ENCODE peak calls at places on chromosomes 12 and 14, in seven cellular contexts. One of them, this sample, is unnamed.

GRCh38 chr12:112841891-112842290 is 50.3 kb downstream of the RPH3A start:
- DNase-seq in CD4-positive, CD25-positive, alpha-beta regulatory T cell: no peak
- DNase-seq in left ventricle myocardium inferior: no peak
- DNase-seq in heart left ventricle: no peak
- DNase-seq in ovary: no peak
- DNase-seq in IMR-90: no peak
- DNase-seq in prostate gland: no peak
- DNase-seq in this sample: no peak

GRCh38 chr12:38053113-38053512 is 263.5 kb upstream of the ALG10B start:
- DNase-seq in CD4-positive, CD25-positive, alpha-beta regulatory T cell: no peak
- DNase-seq in ovary: no peak
- DNase-seq in prostate gland: no peak
- DNase-seq in heart left ventricle: no peak
- DNase-seq in left ventricle myocardium inferior: no peak
- DNase-seq in IMR-90: no peak
- DNase-seq in this sample: no peak

GRCh38 chr12:67239061-67239460 is 30.1 kb upstream of the CAND1 start:
- DNase-seq in ovary: no peak
- DNase-seq in heart left ventricle: no peak
- DNase-seq in CD4-positive, CD25-positive, alpha-beta regulatory T cell: no peak
- DNase-seq in prostate gland: no peak
- DNase-seq in IMR-90: peak; percentile 40
- DNase-seq in left ventricle myocardium inferior: no peak
- DNase-seq in this sample: no peak

GRCh38 chr12:2336409-2336829 is 283.6 kb downstream of the CACNA1C start:
- DNase-seq in ovary: no peak
- DNase-seq in prostate gland: no peak
- DNase-seq in IMR-90: peak; percentile 97
- DNase-seq in CD4-positive, CD25-positive, alpha-beta regulatory T cell: no peak
- DNase-seq in heart left ventricle: no peak
- DNase-seq in left ventricle myocardium inferior: no peak
- DNase-seq in this sample: no peak

GRCh38 chr14:85556263-85556662 is 26.3 kb downstream of the FLRT2 start:
- DNase-seq in CD4-positive, CD25-positive, alpha-beta regulatory T cell: no peak
- DNase-seq in left ventricle myocardium inferior: no peak
- DNase-seq in heart left ventricle: no peak
- DNase-seq in ovary: no peak
- DNase-seq in prostate gland: no peak
- DNase-seq in IMR-90: no peak
- DNase-seq in this sample: no peak

GRCh38 chr12:100555722-100556121 is 17.8 kb upstream of the GAS2L3 start:
- DNase-seq in left ventricle myocardium inferior: no peak
- DNase-seq in CD4-positive, CD25-positive, alpha-beta regulatory T cell: no peak
- DNase-seq in prostate gland: no peak
- DNase-seq in heart left ventricle: no peak
- DNase-seq in ovary: no peak
- DNase-seq in IMR-90: peak; percentile 12
- DNase-seq in this sample: no peak

GRCh38 chr14:70692210-70692609 is 50.5 kb downstream of the TTC9 start:
- DNase-seq in CD4-positive, CD25-positive, alpha-beta regulatory T cell: no peak
- DNase-seq in ovary: no peak
- DNase-seq in left ventricle myocardium inferior: peak; percentile 30
- DNase-seq in IMR-90: no peak
- DNase-seq in heart left ventricle: no peak
- DNase-seq in prostate gland: no peak
- DNase-seq in this sample: no peak

GRCh38 chr14:35303149-35303548 is 11.0 kb downstream of the PSMA6 start:
- DNase-seq in prostate gland: no peak
- DNase-seq in left ventricle myocardium inferior: no peak
- DNase-seq in ovary: no peak
- DNase-seq in heart left ventricle: no peak
- DNase-seq in IMR-90: no peak
- DNase-seq in CD4-positive, CD25-positive, alpha-beta regulatory T cell: no peak
- DNase-seq in this sample: no peak

GRCh38 chr12:112005419-112006395 is 7.3 kb downstream of the TMEM116 start:
- DNase-seq in ovary: no peak
- DNase-seq in CD4-positive, CD25-positive, alpha-beta regulatory T cell: no peak
- DNase-seq in heart left ventricle: no peak
- DNase-seq in left ventricle myocardium inferior: no peak
- DNase-seq in IMR-90: peak; percentile 46
- DNase-seq in prostate gland: peak; percentile 36
- DNase-seq in this sample: no peak

GRCh38 chr14:75577090-75577489 is 1.3 kb upstream of the FLVCR2 start:
- DNase-seq in prostate gland: no peak
- DNase-seq in ovary: no peak
- DNase-seq in left ventricle myocardium inferior: no peak
- DNase-seq in CD4-positive, CD25-positive, alpha-beta regulatory T cell: no peak
- DNase-seq in heart left ventricle: no peak
- DNase-seq in IMR-90: no peak
- DNase-seq in this sample: no peak

GRCh38 chr12:26369588-26369987 is 174.2 kb downstream of the SSPN start:
- DNase-seq in left ventricle myocardium inferior: no peak
- DNase-seq in IMR-90: peak; percentile 94
- DNase-seq in ovary: peak; percentile 39
- DNase-seq in prostate gland: no peak
- DNase-seq in heart left ventricle: no peak
- DNase-seq in CD4-positive, CD25-positive, alpha-beta regulatory T cell: no peak
- DNase-seq in this sample: no peak

GRCh38 chr14:28297559-28297958 is 469.0 kb upstream of the FOXG1 start:
- DNase-seq in heart left ventricle: no peak
- DNase-seq in CD4-positive, CD25-positive, alpha-beta regulatory T cell: no peak
- DNase-seq in prostate gland: no peak
- DNase-seq in IMR-90: no peak
- DNase-seq in ovary: no peak
- DNase-seq in left ventricle myocardium inferior: no peak
- DNase-seq in this sample: no peak

GRCh38 chr14:37515761-37516160 is 79.3 kb downstream of the FOXA1 start:
- DNase-seq in left ventricle myocardium inferior: no peak
- DNase-seq in heart left ventricle: no peak
- DNase-seq in CD4-positive, CD25-positive, alpha-beta regulatory T cell: no peak
- DNase-seq in ovary: no peak
- DNase-seq in prostate gland: no peak
- DNase-seq in IMR-90: no peak
- DNase-seq in this sample: no peak

GRCh38 chr14:23568021-23568599 is 519 bp upstream of the AP1G2 start:
- DNase-seq in ovary: no peak
- DNase-seq in heart left ventricle: peak; percentile 5
- DNase-seq in left ventricle myocardium inferior: no peak
- DNase-seq in prostate gland: no peak
- DNase-seq in CD4-positive, CD25-positive, alpha-beta regulatory T cell: no peak
- DNase-seq in IMR-90: no peak
- DNase-seq in this sample: no peak

GRCh38 chr14:85572845-85573244 is 42.9 kb downstream of the FLRT2 start:
- DNase-seq in heart left ventricle: no peak
- DNase-seq in CD4-positive, CD25-positive, alpha-beta regulatory T cell: no peak
- DNase-seq in ovary: no peak
- DNase-seq in IMR-90: peak; percentile 90
- DNase-seq in prostate gland: no peak
- DNase-seq in left ventricle myocardium inferior: no peak
- DNase-seq in this sample: no peak

GRCh38 chr12:54173066-54173726 is 15.6 kb downstream of the SMUG1 start:
- DNase-seq in heart left ventricle: no peak
- DNase-seq in CD4-positive, CD25-positive, alpha-beta regulatory T cell: peak; percentile 9
- DNase-seq in ovary: peak; percentile 46
- DNase-seq in IMR-90: no peak
- DNase-seq in prostate gland: peak; percentile 21
- DNase-seq in left ventricle myocardium inferior: peak; percentile 40
- DNase-seq in this sample: peak; percentile 26

GRCh38 chr14:55373784-55374725 is 37.6 kb downstream of the ATG14 start:
- DNase-seq in prostate gland: no peak
- DNase-seq in left ventricle myocardium inferior: no peak
- DNase-seq in IMR-90: peak; percentile 77
- DNase-seq in heart left ventricle: no peak
- DNase-seq in ovary: no peak
- DNase-seq in CD4-positive, CD25-positive, alpha-beta regulatory T cell: peak; percentile 27
- DNase-seq in this sample: peak; percentile 68

GRCh38 chr12:76859621-76860020 is 19.2 kb downstream of the CSRP2 start:
- DNase-seq in left ventricle myocardium inferior: no peak
- DNase-seq in CD4-positive, CD25-positive, alpha-beta regulatory T cell: no peak
- DNase-seq in ovary: no peak
- DNase-seq in IMR-90: no peak
- DNase-seq in prostate gland: no peak
- DNase-seq in heart left ventricle: no peak
- DNase-seq in this sample: no peak

GRCh38 chr12:26790645-26790994 is 42.4 kb downstream of the ITPR2 start:
- DNase-seq in prostate gland: no peak
- DNase-seq in CD4-positive, CD25-positive, alpha-beta regulatory T cell: no peak
- DNase-seq in heart left ventricle: no peak
- DNase-seq in left ventricle myocardium inferior: no peak
- DNase-seq in ovary: no peak
- DNase-seq in IMR-90: no peak
- DNase-seq in this sample: no peak

GRCh38 chr12:90593596-90594290 is 361.2 kb downstream of the CCER1 start:
- DNase-seq in prostate gland: no peak
- DNase-seq in ovary: no peak
- DNase-seq in left ventricle myocardium inferior: no peak
- DNase-seq in heart left ventricle: no peak
- DNase-seq in IMR-90: peak; percentile 1
- DNase-seq in CD4-positive, CD25-positive, alpha-beta regulatory T cell: no peak
- DNase-seq in this sample: no peak

GRCh38 chr12:57300961-57301584 is 50.1 kb upstream of the STAC3 start:
- DNase-seq in CD4-positive, CD25-positive, alpha-beta regulatory T cell: no peak
- DNase-seq in IMR-90: no peak
- DNase-seq in ovary: no peak
- DNase-seq in heart left ventricle: no peak
- DNase-seq in prostate gland: no peak
- DNase-seq in left ventricle myocardium inferior: no peak
- DNase-seq in this sample: no peak
- H3K36me3 ChIP-seq in CD4-positive, CD25-positive, alpha-beta regulatory T cell: peaks cover 73% of the 10 kb centered on the region
- H3K36me3 ChIP-seq in IMR-90: peaks cover 23% of the 10 kb centered on the region
- H3K36me3 ChIP-seq in ovary: no peaks in the 10 kb centered on the region
- H3K36me3 ChIP-seq in heart left ventricle: peaks cover 83% of the 10 kb centered on the region
- H3K36me3 ChIP-seq in prostate gland: no peaks in the 10 kb centered on the region
- H3K36me3 ChIP-seq in left ventricle myocardium inferior: peaks cover 53% of the 10 kb centered on the region
- H3K36me3 ChIP-seq in this sample: peaks cover 49% of the 10 kb centered on the region

GRCh38 chr12:47718531-47718930 is 6.8 kb downstream of the ENDOU start:
- DNase-seq in heart left ventricle: no peak
- DNase-seq in IMR-90: no peak
- DNase-seq in CD4-positive, CD25-positive, alpha-beta regulatory T cell: no peak
- DNase-seq in ovary: no peak
- DNase-seq in left ventricle myocardium inferior: no peak
- DNase-seq in prostate gland: no peak
- DNase-seq in this sample: no peak
- H3K27ac ChIP-seq in heart left ventricle: peak overlapping the region; percentile 91
- H3K27ac ChIP-seq in IMR-90: no peak overlapping the region
- H3K27ac ChIP-seq in CD4-positive, CD25-positive, alpha-beta regulatory T cell: no peak overlapping the region
- H3K27ac ChIP-seq in ovary: peak overlapping the region; percentile 84
- H3K27ac ChIP-seq in left ventricle myocardium inferior: peak overlapping the region; percentile 95
- H3K27ac ChIP-seq in prostate gland: peak overlapping the region; percentile 73
- H3K27ac ChIP-seq in this sample: no peak overlapping the region

DNA sequence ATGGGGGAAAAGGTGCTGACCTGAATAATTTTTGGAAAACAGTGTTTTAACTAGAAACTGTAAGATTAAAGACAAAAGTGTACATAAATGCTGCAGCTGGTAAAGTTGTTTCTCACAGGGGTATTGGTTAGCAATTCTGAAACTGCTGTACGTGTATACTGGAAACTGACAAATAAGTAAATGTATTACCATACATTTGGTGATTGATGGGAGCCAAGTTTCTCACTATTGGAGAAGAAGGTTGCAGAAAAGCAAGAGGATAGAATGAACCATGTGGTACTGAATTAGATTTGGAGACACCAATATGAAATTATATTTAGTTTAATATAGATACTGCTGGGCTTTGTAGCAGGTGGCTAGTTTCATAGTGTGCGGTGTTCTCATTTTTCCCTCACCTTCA is 19.6 kb upstream of the FBXO33 start:
- DNase-seq in prostate gland: no peak
- DNase-seq in heart left ventricle: no peak
- DNase-seq in ovary: no peak
- DNase-seq in left ventricle myocardium inferior: no peak
- DNase-seq in IMR-90: no peak
- DNase-seq in CD4-positive, CD25-positive, alpha-beta regulatory T cell: no peak
- DNase-seq in this sample: no peak
- H3K4me1 ChIP-seq in prostate gland: no peaks in the 10 kb centered on the region
- H3K4me1 ChIP-seq in heart left ventricle: no peaks in the 10 kb centered on the region
- H3K4me1 ChIP-seq in ovary: no peaks in the 10 kb centered on the region
- H3K4me1 ChIP-seq in left ventricle myocardium inferior: peaks cover 5% of the 10 kb centered on the region
- H3K4me1 ChIP-seq in IMR-90: no peaks in the 10 kb centered on the region
- H3K4me1 ChIP-seq in CD4-positive, CD25-positive, alpha-beta regulatory T cell: no peaks in the 10 kb centered on the region
- H3K4me1 ChIP-seq in this sample: no peaks in the 10 kb centered on the region

GRCh38 chr12:109572506-109572845 is 828 bp downstream of the MMAB start:
- DNase-seq in left ventricle myocardium inferior: no peak
- DNase-seq in heart left ventricle: no peak
- DNase-seq in CD4-positive, CD25-positive, alpha-beta regulatory T cell: no peak
- DNase-seq in IMR-90: no peak
- DNase-seq in ovary: no peak
- DNase-seq in prostate gland: no peak
- DNase-seq in this sample: no peak

GRCh38 chr12:109571773-109572505 is 1.4 kb downstream of the MMAB start:
- DNase-seq in left ventricle myocardium inferior: no peak
- DNase-seq in ovary: no peak
- DNase-seq in prostate gland: peak; percentile 43
- DNase-seq in heart left ventricle: no peak
- DNase-seq in IMR-90: no peak
- DNase-seq in CD4-positive, CD25-positive, alpha-beta regulatory T cell: no peak
- DNase-seq in this sample: no peak

GRCh38 chr12:109573029-109573913 is at the start of the genes MMAB and MVK:
- DNase-seq in ovary: peak; percentile 99
- DNase-seq in left ventricle myocardium inferior: peak; percentile 98
- DNase-seq in IMR-90: peak; percentile 99
- DNase-seq in CD4-positive, CD25-positive, alpha-beta regulatory T cell: peak; percentile 99
- DNase-seq in prostate gland: peak; percentile 99
- DNase-seq in heart left ventricle: peak; percentile 99
- DNase-seq in this sample: peak; percentile 99

GRCh38 chr12:109575683-109576082 is 2.1 kb downstream of the MVK start:
- DNase-seq in ovary: no peak
- DNase-seq in left ventricle myocardium inferior: no peak
- DNase-seq in CD4-positive, CD25-positive, alpha-beta regulatory T cell: no peak
- DNase-seq in IMR-90: no peak
- DNase-seq in heart left ventricle: no peak
- DNase-seq in prostate gland: no peak
- DNase-seq in this sample: no peak

DNA sequence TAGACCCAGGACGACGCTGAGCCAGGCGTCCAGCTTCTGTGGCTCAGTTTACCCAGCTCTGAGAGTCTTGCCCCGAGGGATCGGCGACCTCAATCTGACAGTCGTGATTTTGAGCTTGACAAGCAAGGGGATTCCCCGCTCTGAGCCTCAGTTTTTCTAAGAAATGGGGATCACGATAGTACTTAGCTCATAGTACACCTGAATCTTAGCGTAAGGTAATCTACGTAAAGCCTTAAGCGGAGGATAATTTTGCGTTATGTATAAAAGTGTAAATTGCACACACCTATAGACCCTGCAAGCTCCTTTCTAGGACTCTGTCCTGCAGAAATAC is 285 bp downstream of the MVK start:
- DNase-seq in CD4-positive, CD25-positive, alpha-beta regulatory T cell: no peak
- DNase-seq in ovary: no peak
- DNase-seq in IMR-90: no peak
- DNase-seq in heart left ventricle: no peak
- DNase-seq in left ventricle myocardium inferior: no peak
- DNase-seq in prostate gland: no peak
- DNase-seq in this sample: no peak
- H3K36me3 ChIP-seq in CD4-positive, CD25-positive, alpha-beta regulatory T cell: peaks cover 20% of the 10 kb centered on the region
- H3K36me3 ChIP-seq in ovary: no peaks in the 10 kb centered on the region
- H3K36me3 ChIP-seq in IMR-90: peaks cover 8% of the 10 kb centered on the region
- H3K36me3 ChIP-seq in heart left ventricle: peaks cover 57% of the 10 kb centered on the region
- H3K36me3 ChIP-seq in left ventricle myocardium inferior: peaks cover 44% of the 10 kb centered on the region
- H3K36me3 ChIP-seq in prostate gland: no peaks in the 10 kb centered on the region
- H3K36me3 ChIP-seq in this sample: peaks cover 20% of the 10 kb centered on the region

DNA sequence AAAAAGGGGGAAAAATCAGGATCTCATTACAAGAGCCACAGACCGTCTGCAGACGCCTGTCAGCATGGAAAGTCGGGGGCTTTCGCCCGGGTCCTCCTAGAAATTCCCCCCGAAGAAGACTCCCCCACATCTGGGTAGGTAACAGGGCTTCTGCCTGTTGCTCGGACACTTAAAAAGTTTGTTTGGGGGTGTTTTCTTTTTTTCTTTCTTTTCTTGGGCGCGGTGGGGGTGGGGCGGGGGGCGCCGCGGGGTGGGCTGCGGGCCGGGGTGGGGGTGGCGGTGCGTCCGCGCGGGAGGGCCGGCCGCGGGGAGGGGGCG is 356 bp downstream of the ELK3 start:
- DNase-seq in prostate gland: no peak
- DNase-seq in IMR-90: no peak
- DNase-seq in left ventricle myocardium inferior: no peak
- DNase-seq in CD4-positive, CD25-positive, alpha-beta regulatory T cell: no peak
- DNase-seq in heart left ventricle: no peak
- DNase-seq in ovary: no peak
- DNase-seq in this sample: no peak
- H3K27ac ChIP-seq in prostate gland: no peak overlapping the region
- H3K27ac ChIP-seq in IMR-90: peak overlapping the region; percentile 28
- H3K27ac ChIP-seq in left ventricle myocardium inferior: peak overlapping the region; percentile 85
- H3K27ac ChIP-seq in CD4-positive, CD25-positive, alpha-beta regulatory T cell: peak overlapping the region; percentile 75
- H3K27ac ChIP-seq in heart left ventricle: peak overlapping the region; percentile 89
- H3K27ac ChIP-seq in ovary: peak overlapping the region; percentile 42
- H3K27ac ChIP-seq in this sample: peak overlapping the region; percentile 67